ENCODE peak calls at places on chromosome 7, in ten cellular contexts. S, N, U, F, O, W, Z, R, L and D are unnamed samples. For H3K27me3, the result is how much of the 10 kb centered on the place peaks cover.

GRCh38 chr7:8141070-8141469 is 120.9 kb downstream of the ICA1 start:
- DNase-seq in S (no peak), N (no peak), U (no peak), F (no peak), O (no peak), W (no peak), Z (no peak), R (peak), L (no peak), D (no peak)

GRCh38 chr7:113890326-113891030 is 28.3 kb downstream of the PPP1R3A start:
- DNase-seq in S (no peak), N (no peak), U (no peak), F (no peak), O (no peak), W (no peak), Z (no peak), R (no peak), L (no peak), D (no peak)

GRCh38 chr7:8068892-8069686 is 100.5 kb downstream of the GLCCI1 start:
- DNase-seq in S (peak), N (no peak), U (peak), F (no peak), O (no peak), W (no peak), Z (no peak), R (no peak), L (no peak), D (peak)

GRCh38 chr7:4964506-4964905 is 5.5 kb upstream of the MMD2 start:
- DNase-seq in S (no peak), N (no peak), U (no peak), F (peak), O (no peak), W (no peak), Z (no peak), R (no peak), L (no peak), D (no peak)

GRCh38 chr7:26398436-26399308 is 107.0 kb downstream of the SNX10 start:
- DNase-seq in S (peak), N (no peak), U (peak), F (peak), O (peak), W (peak), Z (peak), R (peak), L (peak), D (peak)

GRCh38 chr7:149570784-149571183 is 73.2 kb upstream of the ZNF746 start:
- DNase-seq in S (no peak), N (no peak), U (peak), F (no peak), O (no peak), W (no peak), Z (no peak), R (no peak), L (no peak), D (peak)

GRCh38 chr7:142811154-142811737 is 40.5 kb downstream of the PRSS2 start:
- DNase-seq in S (no peak), N (peak), U (no peak), F (peak), O (no peak), W (no peak), Z (no peak), R (no peak), L (no peak), D (no peak)

GRCh38 chr7:95509199-95509598 is 23.5 kb downstream of the ASB4 start:
- DNase-seq in S (no peak), N (no peak), U (no peak), F (no peak), O (no peak), W (no peak), Z (no peak), R (no peak), L (no peak), D (no peak)

GRCh38 chr7:31107106-31108090 is 55.3 kb downstream of the ADCYAP1R1 start:
- DNase-seq in S (no peak), N (no peak), U (peak), F (no peak), O (no peak), W (no peak), Z (no peak), R (no peak), L (no peak), D (no peak)

GRCh38 chr7:132430863-132431822 is 145.1 kb downstream of the PLXNA4 start:
- DNase-seq in S (no peak), N (no peak), U (no peak), F (no peak), O (no peak), W (peak), Z (no peak), R (no peak), L (no peak), D (no peak)

GRCh38 chr7:70043139-70043538 is 444.9 kb downstream of the AUTS2 start:
- DNase-seq in S (no peak), N (no peak), U (no peak), F (no peak), O (no peak), W (no peak), Z (no peak), R (no peak), L (no peak), D (no peak)

GRCh38 chr7:103824251-103824650 is 165.2 kb downstream of the RELN start:
- DNase-seq in S (no peak), N (no peak), U (no peak), F (no peak), O (no peak), W (no peak), Z (no peak), R (no peak), L (no peak), D (no peak)

GRCh38 chr7:102811942-102812678 is 63.3 kb downstream of the FAM185A start:
- DNase-seq in S (no peak), N (no peak), U (no peak), F (no peak), O (no peak), W (no peak), Z (no peak), R (no peak), L (no peak), D (no peak)

GRCh38 chr7:69412331-69413146 is 185.7 kb upstream of the AUTS2 start:
- DNase-seq in S (peak), N (no peak), U (no peak), F (peak), O (no peak), W (peak), Z (peak), R (peak), L (no peak), D (no peak)

GRCh38 chr7:75962607-75963382 is 31.6 kb downstream of the TMEM120A start:
- DNase-seq in S (peak), N (no peak), U (no peak), F (no peak), O (no peak), W (no peak), Z (no peak), R (peak), L (no peak), D (no peak)

GRCh38 chr7:155762639-155763038 is 49.6 kb downstream of the SHH start:
- DNase-seq in S (no peak), N (no peak), U (no peak), F (no peak), O (no peak), W (no peak), Z (no peak), R (no peak), L (no peak), D (no peak)

GRCh38 chr7:55120501-55121198 is 101.8 kb downstream of the EGFR start:
- DNase-seq in S (no peak), N (no peak), U (no peak), F (no peak), O (no peak), W (no peak), Z (no peak), R (no peak), L (no peak), D (no peak)

GRCh38 chr7:117871778-117872538 is 1.3 kb downstream of the CTTNBP2 start:
- DNase-seq in S (no peak), N (no peak), U (peak), F (peak), O (no peak), W (no peak), Z (no peak), R (peak), L (no peak), D (peak)

GRCh38 chr7:467393-467828 is 52.2 kb downstream of the PDGFA start:
- DNase-seq in S (no peak), N (no peak), U (no peak), F (no peak), O (no peak), W (no peak), Z (peak), R (no peak), L (no peak), D (no peak)

GRCh38 chr7:52569151-52569550 is 466.3 kb upstream of the POM121L12 start:
- DNase-seq in S (no peak), N (no peak), U (no peak), F (no peak), O (no peak), W (no peak), Z (no peak), R (no peak), L (no peak), D (no peak)

GRCh38 chr7:150428671-150429451 is 21.6 kb upstream of the GIMAP8 start:
- DNase-seq in S (no peak), N (no peak), U (peak), F (peak), O (no peak), W (peak), Z (peak), R (no peak), L (no peak), D (peak)

GRCh38 chr7:67251986-67252558 is 255.4 kb downstream of the TYW1 start:
- DNase-seq in S (no peak), N (no peak), U (no peak), F (no peak), O (no peak), W (no peak), Z (no peak), R (no peak), L (no peak), D (no peak)

GRCh38 chr7:16106300-16106699 is 315.0 kb downstream of the CRPPA start:
- DNase-seq in S (no peak), N (no peak), U (no peak), F (no peak), O (no peak), W (no peak), Z (no peak), R (no peak), L (no peak), D (no peak)

GRCh38 chr7:41685684-41686083 is 17.2 kb downstream of the INHBA start:
- DNase-seq in S (no peak), N (no peak), U (no peak), F (no peak), O (no peak), W (no peak), Z (no peak), R (no peak), L (no peak), D (no peak)

GRCh38 chr7:27143022-27143949 is at the start of gene HOXA5:
- DNase-seq in S (no peak), N (no peak), U (peak), F (peak), O (peak), W (peak), Z (no peak), R (peak), L (no peak), D (no peak)

GRCh38 chr7:26532490-26532889 is 240.8 kb downstream of the SNX10 start:
- DNase-seq in S (no peak), N (no peak), U (no peak), F (no peak), O (no peak), W (no peak), Z (no peak), R (no peak), L (no peak), D (no peak)

GRCh38 chr7:144857463-144857862 is 21.6 kb upstream of the TPK1 start:
- DNase-seq in S (no peak), N (no peak), U (no peak), F (no peak), O (no peak), W (no peak), Z (no peak), R (no peak), L (no peak), D (no peak)

GRCh38 chr7:30027065-30027456 is 559 bp upstream of the FKBP14 start:
- DNase-seq in S (no peak), N (no peak), U (no peak), F (no peak), O (no peak), W (no peak), Z (no peak), R (no peak), L (no peak), D (no peak)

GRCh38 chr7:34133356-34133982 is 228.1 kb downstream of the BMPER start:
- DNase-seq in S (no peak), N (no peak), U (no peak), F (no peak), O (no peak), W (no peak), Z (no peak), R (no peak), L (no peak), D (no peak)

GRCh38 chr7:45401851-45402250 is 172.3 kb upstream of the ADCY1 start:
- DNase-seq in S (no peak), N (no peak), U (no peak), F (no peak), O (no peak), W (no peak), Z (no peak), R (no peak), L (no peak), D (no peak)
- H3K27me3 ChIP-seq in S (under half), N (under half), U (under half), F (under half), O (under half), W (under half), Z (under half), R (under half), L (under half), D (under half)

GRCh38 chr7:2065516-2065915 is 167.2 kb downstream of the MAD1L1 start:
- DNase-seq in S (no peak), N (no peak), U (no peak), F (no peak), O (no peak), W (no peak), Z (no peak), R (no peak), L (no peak), D (no peak)
- TF ChIP-seq POLR2A in S (no peak), N (no peak), U (no peak), F (no peak), O (no peak), W (no peak), Z (no peak), R (no peak), L (no peak), D (no peak)

DNA sequence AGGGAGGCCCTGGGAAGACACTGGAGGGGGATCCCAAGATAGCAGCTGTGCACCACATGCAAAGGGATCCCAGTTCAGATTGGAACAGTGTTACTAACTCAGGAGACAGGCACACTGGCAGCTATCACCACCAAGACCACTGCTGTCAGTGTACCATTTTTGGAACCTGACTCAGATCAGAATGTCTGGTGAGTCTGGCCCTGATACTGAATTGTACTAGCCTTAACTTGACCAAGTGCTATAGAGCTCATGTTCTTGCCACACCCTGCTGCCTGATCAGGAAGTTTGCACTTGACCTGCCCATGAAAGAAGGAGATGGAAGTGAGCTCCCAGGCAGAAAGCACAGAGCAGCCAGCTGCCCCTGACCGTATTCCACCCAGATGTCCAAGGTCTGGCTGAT is 4.8 kb upstream of the PRRT4 start:
- DNase-seq in S (no peak), N (no peak), U (no peak), F (no peak), O (no peak), W (no peak), Z (no peak), R (no peak), L (no peak), D (no peak)
- H3K27me3 ChIP-seq in S (under half), N (under half), U (under half), F (under half), O (under half), W (under half), Z (under half), R (under half), L (under half), D (under half)

GRCh38 chr7:129613016-129613337 is 1.5 kb downstream of the NRF1 start:
- DNase-seq in S (no peak), N (no peak), U (no peak), F (no peak), O (no peak), W (no peak), Z (no peak), R (no peak), L (no peak), D (no peak)

GRCh38 chr7:129609666-129610065 is 1.9 kb upstream of the NRF1 start:
- DNase-seq in S (no peak), N (no peak), U (no peak), F (no peak), O (no peak), W (no peak), Z (no peak), R (no peak), L (no peak), D (no peak)

GRCh38 chr7:129612112-129613015 is 844 bp downstream of the NRF1 start:
- DNase-seq in S (peak), N (no peak), U (peak), F (peak), O (peak), W (peak), Z (peak), R (peak), L (no peak), D (peak)

GRCh38 chr7:129610709-129611245 is 743 bp upstream of the NRF1 start:
- DNase-seq in S (no peak), N (no peak), U (no peak), F (peak), O (no peak), W (no peak), Z (no peak), R (no peak), L (no peak), D (no peak)

GRCh38 chr7:129611246-129612111 is at the start of gene NRF1:
- DNase-seq in S (peak), N (peak), U (peak), F (peak), O (peak), W (peak), Z (peak), R (peak), L (peak), D (peak)
- TF ChIP-seq POLR2A in S (peak), N (peak), U (peak), F (no peak), O (no peak), W (peak), Z (no peak), R (peak), L (peak), D (no peak)

GRCh38 chr7:157685430-157686284 is 348.9 kb downstream of the DNAJB6 start:
- DNase-seq in S (no peak), N (no peak), U (peak), F (peak), O (no peak), W (no peak), Z (no peak), R (no peak), L (no peak), D (no peak)

GRCh38 chr7:157686285-157686894 is 349.6 kb downstream of the DNAJB6 start:
- DNase-seq in S (no peak), N (no peak), U (peak), F (peak), O (no peak), W (no peak), Z (no peak), R (no peak), L (no peak), D (no peak)

GRCh38 chr7:157683251-157684156 is 346.7 kb downstream of the DNAJB6 start:
- DNase-seq in S (no peak), N (no peak), U (peak), F (peak), O (no peak), W (no peak), Z (no peak), R (no peak), L (no peak), D (no peak)

GRCh38 chr7:157684157-157684595 is 347.4 kb downstream of the DNAJB6 start:
- DNase-seq in S (no peak), N (no peak), U (no peak), F (peak), O (peak), W (no peak), Z (no peak), R (no peak), L (no peak), D (no peak)

GRCh38 chr7:157684596-157685429 is 348.0 kb downstream of the DNAJB6 start:
- DNase-seq in S (no peak), N (no peak), U (peak), F (no peak), O (no peak), W (no peak), Z (no peak), R (no peak), L (no peak), D (no peak)
- H3K27me3 ChIP-seq in S (half or more), N (under half), U (half or more), F (under half), O (half or more), W (half or more), Z (under half), R (under half), L (half or more), D (under half)